ENCODE peak calls at places on chromosomes 2 and 18, in six cellular contexts. One of them, this sample, is unnamed.

GRCh38 chr2:150486539-150487484 is 655 bp downstream of the RND3 start:
- DNase-seq in activated CD4-positive, alpha-beta T cell treated with anti-CD3 and anti-CD28 coated beads for 48 hours: no peak
- DNase-seq in gastrocnemius medialis: peak
- DNase-seq in uterus: peak
- DNase-seq in GM12864: no peak
- DNase-seq in body of pancreas: peak
- DNase-seq in this sample: no peak

GRCh38 chr2:30265441-30266015 is 34.2 kb downstream of the LBH start:
- DNase-seq in activated CD4-positive, alpha-beta T cell treated with anti-CD3 and anti-CD28 coated beads for 48 hours: peak
- DNase-seq in gastrocnemius medialis: no peak
- DNase-seq in uterus: no peak
- DNase-seq in GM12864: no peak
- DNase-seq in body of pancreas: no peak
- DNase-seq in this sample: no peak

GRCh38 chr2:74527741-74528140 is 1.7 kb upstream of the DQX1 start:
- DNase-seq in activated CD4-positive, alpha-beta T cell treated with anti-CD3 and anti-CD28 coated beads for 48 hours: no peak
- DNase-seq in gastrocnemius medialis: no peak
- DNase-seq in uterus: no peak
- DNase-seq in GM12864: no peak
- DNase-seq in body of pancreas: no peak
- DNase-seq in this sample: no peak

GRCh38 chr2:157830696-157831570 is 45.2 kb downstream of the ACVR1 start:
- DNase-seq in activated CD4-positive, alpha-beta T cell treated with anti-CD3 and anti-CD28 coated beads for 48 hours: no peak
- DNase-seq in gastrocnemius medialis: no peak
- DNase-seq in uterus: no peak
- DNase-seq in GM12864: no peak
- DNase-seq in body of pancreas: peak
- DNase-seq in this sample: no peak

GRCh38 chr18:410103-410502 is 90.4 kb downstream of the COLEC12 start:
- DNase-seq in activated CD4-positive, alpha-beta T cell treated with anti-CD3 and anti-CD28 coated beads for 48 hours: no peak
- DNase-seq in gastrocnemius medialis: no peak
- DNase-seq in uterus: no peak
- DNase-seq in GM12864: no peak
- DNase-seq in body of pancreas: no peak
- DNase-seq in this sample: no peak

GRCh38 chr18:8800041-8800441 is 94.7 kb downstream of the MTCL1 start:
- DNase-seq in activated CD4-positive, alpha-beta T cell treated with anti-CD3 and anti-CD28 coated beads for 48 hours: no peak
- DNase-seq in gastrocnemius medialis: peak
- DNase-seq in uterus: no peak
- DNase-seq in GM12864: no peak
- DNase-seq in body of pancreas: peak
- DNase-seq in this sample: no peak

GRCh38 chr2:201879986-201880385 is 73.6 kb downstream of the CDK15 start:
- DNase-seq in activated CD4-positive, alpha-beta T cell treated with anti-CD3 and anti-CD28 coated beads for 48 hours: no peak
- DNase-seq in gastrocnemius medialis: no peak
- DNase-seq in uterus: no peak
- DNase-seq in GM12864: no peak
- DNase-seq in body of pancreas: no peak
- DNase-seq in this sample: peak

GRCh38 chr2:242075683-242076082 is 206.2 kb downstream of the RTP5 start:
- DNase-seq in activated CD4-positive, alpha-beta T cell treated with anti-CD3 and anti-CD28 coated beads for 48 hours: no peak
- DNase-seq in gastrocnemius medialis: no peak
- DNase-seq in uterus: no peak
- DNase-seq in GM12864: no peak
- DNase-seq in body of pancreas: no peak
- DNase-seq in this sample: no peak

GRCh38 chr2:193973781-193974180 is 1683.2 kb upstream of the SLC39A10 start:
- DNase-seq in activated CD4-positive, alpha-beta T cell treated with anti-CD3 and anti-CD28 coated beads for 48 hours: no peak
- DNase-seq in gastrocnemius medialis: no peak
- DNase-seq in uterus: no peak
- DNase-seq in GM12864: no peak
- DNase-seq in body of pancreas: no peak
- DNase-seq in this sample: no peak

GRCh38 chr2:45709137-45709536 is 57.7 kb downstream of the PRKCE start:
- DNase-seq in activated CD4-positive, alpha-beta T cell treated with anti-CD3 and anti-CD28 coated beads for 48 hours: no peak
- DNase-seq in gastrocnemius medialis: peak
- DNase-seq in uterus: no peak
- DNase-seq in GM12864: no peak
- DNase-seq in body of pancreas: no peak
- DNase-seq in this sample: no peak

GRCh38 chr2:226934546-226935243 is 98.8 kb downstream of the RHBDD1 start:
- DNase-seq in activated CD4-positive, alpha-beta T cell treated with anti-CD3 and anti-CD28 coated beads for 48 hours: no peak
- DNase-seq in gastrocnemius medialis: no peak
- DNase-seq in uterus: no peak
- DNase-seq in GM12864: no peak
- DNase-seq in body of pancreas: no peak
- DNase-seq in this sample: no peak

GRCh38 chr2:223264541-223265171 is 212.7 kb downstream of the KCNE4 start:
- DNase-seq in activated CD4-positive, alpha-beta T cell treated with anti-CD3 and anti-CD28 coated beads for 48 hours: no peak
- DNase-seq in gastrocnemius medialis: no peak
- DNase-seq in uterus: no peak
- DNase-seq in GM12864: no peak
- DNase-seq in body of pancreas: no peak
- DNase-seq in this sample: no peak

GRCh38 chr2:85524567-85524923 is 14.4 kb upstream of the MAT2A start:
- DNase-seq in activated CD4-positive, alpha-beta T cell treated with anti-CD3 and anti-CD28 coated beads for 48 hours: no peak
- DNase-seq in gastrocnemius medialis: peak
- DNase-seq in uterus: no peak
- DNase-seq in GM12864: no peak
- DNase-seq in body of pancreas: peak
- DNase-seq in this sample: peak

GRCh38 chr2:42054657-42055430 is 7.0 kb downstream of the PKDCC start:
- DNase-seq in activated CD4-positive, alpha-beta T cell treated with anti-CD3 and anti-CD28 coated beads for 48 hours: no peak
- DNase-seq in gastrocnemius medialis: peak
- DNase-seq in uterus: no peak
- DNase-seq in GM12864: no peak
- DNase-seq in body of pancreas: peak
- DNase-seq in this sample: no peak

GRCh38 chr18:28079883-28080282 is 97.0 kb downstream of the CDH2 start:
- DNase-seq in activated CD4-positive, alpha-beta T cell treated with anti-CD3 and anti-CD28 coated beads for 48 hours: no peak
- DNase-seq in gastrocnemius medialis: no peak
- DNase-seq in uterus: no peak
- DNase-seq in GM12864: no peak
- DNase-seq in body of pancreas: no peak
- DNase-seq in this sample: no peak

GRCh38 chr2:207088276-207088675 is 77.5 kb downstream of the KLF7 start:
- DNase-seq in activated CD4-positive, alpha-beta T cell treated with anti-CD3 and anti-CD28 coated beads for 48 hours: no peak
- DNase-seq in gastrocnemius medialis: no peak
- DNase-seq in uterus: no peak
- DNase-seq in GM12864: no peak
- DNase-seq in body of pancreas: no peak
- DNase-seq in this sample: no peak

GRCh38 chr2:100427627-100428258 is 10.3 kb upstream of the CHST10 start:
- DNase-seq in activated CD4-positive, alpha-beta T cell treated with anti-CD3 and anti-CD28 coated beads for 48 hours: peak
- DNase-seq in gastrocnemius medialis: no peak
- DNase-seq in uterus: peak
- DNase-seq in GM12864: no peak
- DNase-seq in body of pancreas: peak
- DNase-seq in this sample: peak

GRCh38 chr2:6186332-6187100 is 494.3 kb downstream of the SOX11 start:
- DNase-seq in activated CD4-positive, alpha-beta T cell treated with anti-CD3 and anti-CD28 coated beads for 48 hours: no peak
- DNase-seq in gastrocnemius medialis: peak
- DNase-seq in uterus: no peak
- DNase-seq in GM12864: no peak
- DNase-seq in body of pancreas: peak
- DNase-seq in this sample: no peak